ENCODE peak calls at places on chromosomes 7 and 10, in ten cellular contexts. M is cardiac fibroblast, W is MM.1S, C is astrocyte of the spinal cord, O is AG09309, L is uterus, D is retinal pigment epithelial cell, N is Panc1, Y is suprapubic skin, K is body of pancreas. U is an unnamed sample.

GRCh38 chr7:22469371-22470143 is 30.4 kb downstream of the STEAP1B start:
- DNase-seq in M (no peak), W (peak; percentile 78), C (no peak), O (no peak), L (no peak), D (no peak), N (no peak), Y (no peak), K (no peak), U (no peak)

GRCh38 chr7:7977774-7978173 is 9.2 kb downstream of the GLCCI1 start:
- DNase-seq in M (peak; percentile 71), W (no peak), C (peak; percentile 50), O (no peak), L (no peak), D (no peak), N (no peak), Y (no peak), K (no peak), U (no peak)

GRCh38 chr7:100673942-100674431 is 447 bp downstream of the GNB2 start:
- DNase-seq in M (peak; percentile 29), W (no peak), C (no peak), O (no peak), L (peak; percentile 61), D (no peak), N (no peak), Y (peak; percentile 85), K (no peak), U (no peak)

GRCh38 chr7:81632418-81632817 is 137.4 kb downstream of the HGF start:
- DNase-seq in M (peak; percentile 71), W (no peak), C (peak; percentile 73), O (no peak), L (no peak), D (no peak), N (no peak), Y (no peak), K (no peak), U (no peak)

GRCh38 chr7:144824360-144824759 is 11.5 kb downstream of the TPK1 start:
- DNase-seq in M (peak; percentile 91), W (no peak), C (peak; percentile 81), O (no peak), L (no peak), D (peak; percentile 52), N (peak; percentile 61), Y (no peak), K (no peak), U (no peak)

GRCh38 chr10:122490268-122490667 is 28.9 kb downstream of the HTRA1 start:
- DNase-seq in M (peak; percentile 48), W (no peak), C (peak; percentile 58), O (no peak), L (no peak), D (no peak), N (no peak), Y (no peak), K (no peak), U (no peak)

GRCh38 chr7:7884855-7885254 is 83.7 kb upstream of the GLCCI1 start:
- DNase-seq in M (peak; percentile 67), W (no peak), C (peak; percentile 74), O (peak; percentile 1), L (no peak), D (no peak), N (no peak), Y (no peak), K (no peak), U (no peak)

GRCh38 chr10:73965890-73966768 is 31.8 kb upstream of the VCL start:
- DNase-seq in M (peak; percentile 96), W (no peak), C (peak; percentile 99), O (peak; percentile 98), L (peak; percentile 83), D (peak; percentile 97), N (peak; percentile 97), Y (peak; percentile 88), K (peak; percentile 62), U (peak; percentile 81)

GRCh38 chr10:21496285-21497176 is 29.0 kb downstream of the SKIDA1 start:
- DNase-seq in M (peak; percentile 41), W (peak; percentile 65), C (peak; percentile 37), O (no peak), L (peak; percentile 37), D (no peak), N (no peak), Y (peak; percentile 74), K (peak; percentile 43), U (peak; percentile 78)

GRCh38 chr10:600876-601275 is 88.6 kb downstream of the DIP2C start:
- DNase-seq in M (no peak), W (no peak), C (peak; percentile 62), O (no peak), L (peak; percentile 14), D (no peak), N (no peak), Y (no peak), K (peak; percentile 73), U (no peak)

GRCh38 chr7:141891338-141891737 is 24.9 kb upstream of the OR9A4 start:
- DNase-seq in M (no peak), W (no peak), C (no peak), O (no peak), L (no peak), D (no peak), N (no peak), Y (no peak), K (no peak), U (no peak)

GRCh38 chr7:142790056-142790455 is 19.3 kb downstream of the PRSS2 start:
- DNase-seq in M (no peak), W (no peak), C (no peak), O (no peak), L (no peak), D (no peak), N (no peak), Y (peak; percentile 18), K (no peak), U (no peak)

GRCh38 chr10:100637785-100638184 is 102.0 kb downstream of the HIF1AN start:
- DNase-seq in M (peak; percentile 19), W (no peak), C (no peak), O (no peak), L (no peak), D (no peak), N (no peak), Y (no peak), K (no peak), U (no peak)
- TF ChIP-seq CTCF in M (peak; percentile 67), W (peak; percentile 34), C (peak; percentile 61), O (peak; percentile 40), L (no peak), D (peak; percentile 56), N (no peak), Y (no peak), K (no peak), U (peak; percentile 79)

DNA sequence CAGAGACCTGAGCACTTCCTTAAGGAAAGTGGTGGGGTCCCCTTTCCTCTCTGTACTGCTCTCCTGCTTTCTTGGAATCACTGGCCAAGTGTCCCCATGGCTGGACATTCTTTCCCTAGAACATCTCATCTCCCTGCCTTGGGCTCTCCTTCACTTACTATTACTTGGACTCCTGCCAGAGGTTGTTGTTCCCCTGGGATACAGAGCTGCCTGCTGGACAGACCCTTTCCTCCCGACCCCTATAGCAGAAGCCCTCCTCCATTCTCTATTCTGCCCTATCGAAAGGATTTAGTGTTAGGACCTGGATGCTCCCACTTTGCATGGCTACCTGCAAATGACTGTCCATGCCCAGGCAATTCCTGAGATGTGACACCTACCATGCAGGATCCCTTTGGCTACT is 164.3 kb upstream of the PODXL start:
- DNase-seq in M (no peak), W (no peak), C (no peak), O (no peak), L (no peak), D (no peak), N (no peak), Y (no peak), K (no peak), U (peak; percentile 10)
- TF ChIP-seq CTCF in M (no peak), W (no peak), C (no peak), O (no peak), L (no peak), D (no peak), N (no peak), Y (no peak), K (no peak), U (no peak)

DNA sequence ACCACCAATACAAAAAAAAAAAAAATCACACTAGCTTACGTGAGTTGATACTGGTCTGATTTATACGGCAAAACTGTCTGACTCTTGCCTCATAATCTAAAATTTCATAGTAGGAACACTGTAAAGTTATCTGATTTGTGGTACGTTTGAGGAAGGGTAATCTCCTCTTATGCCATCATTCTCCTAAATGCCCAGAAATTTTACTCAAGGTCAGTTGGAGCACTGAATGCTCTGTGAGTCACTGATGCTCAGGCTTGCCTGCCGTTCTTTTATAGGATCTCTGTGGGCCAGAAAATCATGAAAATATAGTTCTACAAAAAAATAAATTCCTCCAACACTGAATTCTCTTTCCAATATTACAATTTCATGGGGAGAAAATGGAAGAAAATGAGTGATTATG is 135.7 kb downstream of the PDE1C start:
- DNase-seq in M (no peak), W (no peak), C (no peak), O (no peak), L (no peak), D (no peak), N (no peak), Y (no peak), K (no peak), U (no peak)
- TF ChIP-seq CTCF in M (no peak), W (no peak), C (no peak), O (no peak), L (no peak), D (no peak), N (no peak), Y (no peak), K (no peak), U (no peak)

GRCh38 chr10:99714446-99714845 is 17.5 kb downstream of the COX15 start:
- DNase-seq in M (no peak), W (no peak), C (no peak), O (no peak), L (no peak), D (no peak), N (no peak), Y (no peak), K (no peak), U (no peak)

GRCh38 chr10:99711129-99711719 is 20.7 kb downstream of the COX15 start:
- DNase-seq in M (peak; percentile 76), W (peak; percentile 37), C (peak; percentile 67), O (peak; percentile 64), L (no peak), D (peak; percentile 4), N (peak; percentile 17), Y (no peak), K (peak; percentile 20), U (no peak)

GRCh38 chr10:99708428-99709010 is 23.4 kb downstream of the COX15 start:
- DNase-seq in M (no peak), W (no peak), C (no peak), O (peak; percentile 79), L (no peak), D (no peak), N (no peak), Y (no peak), K (no peak), U (no peak)

DNA sequence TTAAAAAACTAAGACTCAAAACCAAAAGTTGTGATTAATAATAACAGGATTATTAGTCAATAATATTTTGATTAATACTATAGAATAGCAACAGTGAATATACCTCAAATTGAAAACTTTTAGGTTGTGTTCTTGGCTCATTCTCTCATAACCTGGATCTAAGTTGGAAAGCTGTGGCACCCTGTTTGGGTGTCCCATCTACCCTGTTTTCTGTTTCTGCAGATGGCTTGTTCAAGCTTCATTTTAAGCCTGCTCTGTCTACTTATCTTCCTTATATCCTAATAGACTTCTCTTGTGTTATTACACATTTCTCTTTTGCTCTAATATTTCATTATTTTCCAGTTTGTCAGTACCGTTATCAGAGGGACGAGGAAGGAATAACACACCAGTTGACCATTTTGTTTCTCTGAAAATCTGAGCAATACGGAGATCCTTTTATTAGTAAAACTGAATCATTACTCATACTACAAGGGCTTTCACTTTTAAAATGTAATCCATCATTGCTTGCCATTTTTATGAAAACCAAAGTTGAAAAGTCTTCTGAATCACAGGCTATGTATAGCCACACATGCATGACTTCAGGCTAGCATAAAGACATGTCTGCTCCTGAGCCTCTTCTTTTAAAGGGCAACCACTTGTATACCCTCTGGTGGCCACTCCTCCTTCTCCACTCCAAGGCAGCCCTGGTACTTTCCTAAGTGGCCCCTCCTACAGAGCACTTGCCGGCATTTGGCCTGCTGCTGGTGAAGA is 22.3 kb downstream of the COX15 start:
- DNase-seq in M (peak; percentile 32), W (no peak), C (peak; percentile 20), O (peak; percentile 59), L (no peak), D (no peak), N (no peak), Y (no peak), K (no peak), U (no peak)
- TF ChIP-seq CTCF in M (no peak), W (no peak), C (no peak), O (peak; percentile 12), L (no peak), D (no peak), N (no peak), Y (no peak), K (no peak), U (no peak)